ENCODE peak calls at places on chromosomes 12 and 14, in six cellular contexts. L, T, O, N, P and Z are unnamed samples.

GRCh38 chr12:91931110-91931509 is 214.5 kb downstream of the BTG1 start:
- DNase-seq in L (no peak), T (no peak), O (no peak), N (no peak), P (no peak), Z (no peak)

GRCh38 chr12:53567961-53568360 is 58.2 kb downstream of the ATF7 start:
- DNase-seq in L (no peak), T (no peak), O (no peak), N (no peak), P (no peak), Z (no peak)

GRCh38 chr12:60489071-60489470 is 893.2 kb downstream of the SLC16A7 start:
- DNase-seq in L (no peak), T (no peak), O (no peak), N (no peak), P (no peak), Z (no peak)

GRCh38 chr14:73283592-73284379 is 46.5 kb downstream of the PAPLN start:
- DNase-seq in L (no peak), T (no peak), O (no peak), N (no peak), P (peak), Z (peak)

GRCh38 chr12:85814116-85814515 is 22.1 kb downstream of the RASSF9 start:
- DNase-seq in L (no peak), T (no peak), O (no peak), N (no peak), P (no peak), Z (no peak)

GRCh38 chr12:100716949-100717732 is 77.4 kb upstream of the ANO4 start:
- DNase-seq in L (peak), T (peak), O (peak), N (peak), P (peak), Z (peak)

GRCh38 chr12:32163596-32163995 is 56.9 kb downstream of the BICD1 start:
- DNase-seq in L (no peak), T (no peak), O (no peak), N (no peak), P (no peak), Z (no peak)

GRCh38 chr12:28936221-28936620 is 212.9 kb upstream of the FAR2 start:
- DNase-seq in L (no peak), T (no peak), O (no peak), N (no peak), P (no peak), Z (no peak)

GRCh38 chr12:112190626-112191025 is 65.3 kb downstream of the TRAFD1 start:
- DNase-seq in L (peak), T (no peak), O (no peak), N (no peak), P (no peak), Z (no peak)

GRCh38 chr12:82876075-82876474 is 189.4 kb downstream of the TMTC2 start:
- DNase-seq in L (no peak), T (no peak), O (no peak), N (no peak), P (no peak), Z (no peak)

GRCh38 chr14:60805881-60806569 is 71.5 kb downstream of the MNAT1 start:
- DNase-seq in L (no peak), T (no peak), O (no peak), N (no peak), P (no peak), Z (no peak)

GRCh38 chr12:69074559-69075349 is 141.8 kb upstream of the CPM start:
- DNase-seq in L (no peak), T (no peak), O (no peak), N (no peak), P (no peak), Z (no peak)

GRCh38 chr14:60773558-60773957 is 39.0 kb downstream of the MNAT1 start:
- DNase-seq in L (no peak), T (no peak), O (no peak), N (no peak), P (no peak), Z (no peak)

GRCh38 chr14:103728141-103728540 is 12.5 kb downstream of the ZFYVE21 start:
- DNase-seq in L (no peak), T (no peak), O (no peak), N (no peak), P (no peak), Z (no peak)

GRCh38 chr14:103729496-103730448 is 14.2 kb downstream of the ZFYVE21 start:
- DNase-seq in L (peak), T (no peak), O (no peak), N (no peak), P (no peak), Z (no peak)

GRCh38 chr14:103727313-103728000 is 11.8 kb downstream of the ZFYVE21 start:
- DNase-seq in L (no peak), T (no peak), O (no peak), N (no peak), P (no peak), Z (no peak)

GRCh38 chr14:103730490-103731035 is 15.0 kb downstream of the ZFYVE21 start:
- DNase-seq in L (no peak), T (no peak), O (no peak), N (no peak), P (no peak), Z (no peak)

GRCh38 chr14:103728721-103729120 is 13.1 kb downstream of the ZFYVE21 start:
- DNase-seq in L (no peak), T (no peak), O (no peak), N (no peak), P (no peak), Z (no peak)
- TF ChIP-seq CTCF in L (no peak), T (no peak), O (no peak), N (no peak), P (no peak), Z (no peak)

DNA sequence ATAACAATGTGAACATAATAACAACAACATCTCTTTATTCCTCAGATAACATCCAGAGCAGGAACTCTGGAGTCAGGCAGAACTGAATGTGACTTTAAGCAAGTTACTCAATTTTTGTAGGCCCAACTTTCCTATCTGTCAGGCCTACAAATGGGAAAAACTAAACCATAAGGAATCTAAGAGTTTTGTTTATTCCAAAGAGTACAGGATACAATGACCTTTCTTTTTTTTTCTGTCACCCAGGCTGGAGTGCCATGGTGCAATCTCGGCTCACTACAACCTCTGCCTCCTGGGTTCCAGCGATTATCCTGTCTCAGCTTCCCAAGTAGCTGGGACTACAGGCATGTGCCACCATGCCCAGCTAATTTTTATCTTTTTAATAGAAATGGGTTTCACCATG is 9.4 kb downstream of the LPCAT3 start:
- DNase-seq in L (no peak), T (no peak), O (no peak), N (no peak), P (no peak), Z (no peak)
- TF ChIP-seq CTCF in L (no peak), T (no peak), O (no peak), N (no peak), P (no peak), Z (no peak)

GRCh38 chr12:52363111-52363679 is 4.1 kb downstream of the KRT85 start:
- DNase-seq in L (peak), T (no peak), O (no peak), N (no peak), P (no peak), Z (no peak)

GRCh38 chr12:52361553-52361952 is 5.7 kb downstream of the KRT85 start:
- DNase-seq in L (no peak), T (no peak), O (no peak), N (no peak), P (no peak), Z (no peak)

GRCh38 chr12:52360663-52361271 is 6.5 kb downstream of the KRT85 start:
- DNase-seq in L (peak), T (no peak), O (no peak), N (no peak), P (no peak), Z (no peak)

GRCh38 chr12:52364061-52364460 is 3.2 kb downstream of the KRT85 start:
- DNase-seq in L (no peak), T (no peak), O (no peak), N (no peak), P (no peak), Z (no peak)

GRCh38 chr12:52362118-52362726 is 5.1 kb downstream of the KRT85 start:
- DNase-seq in L (peak), T (peak), O (peak), N (no peak), P (no peak), Z (no peak)
- TF ChIP-seq CTCF in L (peak), T (no peak), O (peak), N (peak), P (peak), Z (peak)

DNA sequence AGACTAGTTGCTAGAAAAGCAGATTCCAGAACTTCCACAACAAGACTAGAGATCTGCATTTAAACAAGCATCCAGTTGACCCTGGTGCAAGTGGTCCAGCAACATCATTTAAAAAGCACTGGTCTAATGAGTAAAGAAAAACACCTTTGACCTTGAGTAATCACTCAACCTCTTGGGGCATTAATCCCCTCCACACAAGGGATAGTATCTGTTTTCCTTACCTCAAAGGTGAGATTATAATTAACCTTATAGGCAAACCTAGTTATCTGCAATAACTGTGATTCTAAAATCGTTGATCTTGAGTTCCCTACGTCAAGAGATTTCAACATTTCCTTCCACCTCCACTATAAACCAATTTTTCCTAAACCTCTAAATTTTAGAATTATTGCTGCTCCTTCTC is 1.1 kb downstream of the KDM5A start:
- DNase-seq in L (no peak), T (no peak), O (no peak), N (no peak), P (no peak), Z (no peak)
- TF ChIP-seq CTCF in L (no peak), T (no peak), O (no peak), N (no peak), P (no peak), Z (no peak)

DNA sequence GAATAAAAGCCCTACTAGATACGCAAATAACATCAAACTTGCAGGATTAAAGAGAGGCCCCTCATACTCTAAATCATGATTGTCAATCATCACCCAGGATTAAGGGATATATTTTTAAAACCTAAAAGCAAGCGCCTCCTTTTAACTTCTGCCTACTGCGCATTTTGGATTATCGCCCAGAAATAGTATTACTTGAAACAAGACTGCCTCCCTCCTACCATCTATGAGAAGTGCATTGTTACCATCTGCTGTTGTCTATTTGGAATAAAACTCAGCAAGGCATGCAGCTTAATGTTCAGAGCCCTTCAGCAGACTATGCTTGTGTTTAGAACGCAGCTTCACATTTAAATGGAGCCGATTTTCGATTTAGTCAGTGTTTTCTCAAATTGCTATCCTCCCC is 79.6 kb downstream of the EXOC5 start:
- DNase-seq in L (no peak), T (no peak), O (peak), N (no peak), P (peak), Z (no peak)
- TF ChIP-seq CTCF in L (peak), T (no peak), O (no peak), N (peak), P (peak), Z (no peak)

DNA sequence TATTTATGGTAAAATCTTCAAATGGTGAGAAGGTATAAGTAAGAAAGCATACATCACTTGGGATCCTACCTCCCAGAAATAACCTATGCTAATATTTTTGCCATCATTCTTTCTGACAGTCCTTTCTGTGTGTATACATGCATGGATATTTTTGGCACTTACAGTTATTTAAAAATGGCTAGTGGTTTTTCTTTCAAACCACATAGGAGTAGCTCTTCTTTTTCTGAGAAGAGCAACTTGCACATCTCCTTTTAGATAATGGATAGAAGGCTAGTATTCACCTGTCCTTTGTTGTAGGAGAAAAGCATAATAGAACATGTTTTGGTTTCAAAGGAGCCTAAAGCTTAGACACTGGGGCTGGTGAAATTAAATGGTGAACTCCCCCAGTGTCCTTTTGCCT is 87.3 kb downstream of the EMP1 start:
- DNase-seq in L (no peak), T (no peak), O (no peak), N (no peak), P (no peak), Z (no peak)
- TF ChIP-seq CTCF in L (no peak), T (no peak), O (no peak), N (no peak), P (no peak), Z (no peak)

GRCh38 chr14:105974902-105975301 is 448.5 kb downstream of the TMEM121 start:
- DNase-seq in L (no peak), T (no peak), O (no peak), N (no peak), P (no peak), Z (no peak)
- TF ChIP-seq CTCF in L (peak), T (no peak), O (peak), N (no peak), P (no peak), Z (no peak)

GRCh38 chr14:25197885-25198284 is 147.9 kb upstream of the STXBP6 start:
- DNase-seq in L (no peak), T (no peak), O (no peak), N (no peak), P (no peak), Z (no peak)
- TF ChIP-seq CTCF in L (no peak), T (no peak), O (no peak), N (no peak), P (no peak), Z (no peak)

DNA sequence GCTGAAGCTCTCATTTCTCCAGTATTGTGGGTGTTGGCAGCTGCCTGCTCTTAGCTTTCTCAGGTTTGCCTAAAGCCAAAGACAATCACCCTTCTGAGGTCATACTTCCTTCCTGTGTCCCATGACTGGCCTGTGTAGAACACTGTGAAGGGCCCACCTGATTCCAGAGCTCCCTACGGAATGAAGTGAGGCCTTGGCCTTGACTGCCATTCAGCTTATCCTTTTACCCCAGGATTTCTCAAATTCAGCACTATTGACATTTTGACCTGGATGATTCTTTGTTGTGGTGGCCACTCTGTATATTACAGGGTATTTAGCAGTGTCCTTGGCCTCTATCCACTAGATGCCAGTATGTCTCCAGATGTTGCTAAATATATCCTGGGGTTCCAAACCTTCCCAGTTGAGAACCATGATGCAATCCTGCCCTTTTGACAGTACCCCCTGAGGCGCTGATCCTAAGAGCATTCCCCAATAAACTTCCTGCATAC is 112.3 kb upstream of the KRR1 start:
- DNase-seq in L (no peak), T (no peak), O (peak), N (no peak), P (peak), Z (no peak)
- TF ChIP-seq CTCF in L (peak), T (no peak), O (peak), N (peak), P (peak), Z (no peak)